ENCODE peak calls at places on chromosomes 4 and X, in nine cellular contexts. U, N, C, I, W, S, Y, M and P are unnamed samples. For H3K4me1, the result is how much of the 10 kb centered on the place peaks cover.

GRCh38 chr4:52983563-52984303 is 121.6 kb downstream of the RASL11B start:
- DNase-seq in S (no peak), W (no peak), M (peak), I (peak), N (no peak), Y (peak), C (no peak), U (no peak), P (no peak)

GRCh38 chr4:177554966-177555574 is 112.8 kb upstream of the AGA start:
- DNase-seq in C (peak), U (no peak), M (peak), S (no peak), N (no peak), W (no peak), Y (peak), I (peak), P (no peak)

GRCh38 chrX:74924449-74925209 is 623 bp downstream of the NEXMIF start:
- DNase-seq in W (peak), C (peak), S (peak), Y (peak), M (peak), N (peak), I (no peak), U (peak), P (peak)

GRCh38 chr4:18042754-18043153 is 21.2 kb upstream of the LCORL start:
- DNase-seq in C (no peak), W (no peak), M (no peak), S (no peak), N (no peak), U (no peak), I (no peak), Y (no peak), P (no peak)

GRCh38 chr4:107691378-107691777 is 28.7 kb downstream of the PAPSS1 start:
- DNase-seq in C (no peak), M (no peak), N (no peak), S (no peak), I (no peak), Y (no peak), W (no peak), U (no peak), P (no peak)

GRCh38 chrX:57952320-57952678 is 42.0 kb upstream of the ZXDA start:
- DNase-seq in M (no peak), C (no peak), U (peak), N (no peak), Y (peak), S (peak), I (no peak), W (peak), P (no peak)

GRCh38 chrX:40132751-40133150 is 35.0 kb upstream of the BCOR start:
- DNase-seq in Y (peak), U (peak), S (peak), C (peak), I (peak), W (peak), M (no peak), N (peak), P (peak)

GRCh38 chr4:185772391-185773093 is 39.5 kb downstream of the SORBS2 start:
- DNase-seq in I (no peak), C (no peak), M (no peak), Y (no peak), S (no peak), N (no peak), W (no peak), U (no peak), P (no peak)

GRCh38 chr4:173185832-173186545 is 17.4 kb downstream of the GALNT7 start:
- DNase-seq in I (no peak), U (no peak), S (no peak), N (no peak), W (no peak), M (no peak), C (no peak), Y (no peak), P (no peak)

GRCh38 chrX:107552976-107553375 is 75.3 kb upstream of the PRPS1 start:
- DNase-seq in U (no peak), M (no peak), C (no peak), Y (no peak), N (no peak), I (no peak), W (no peak), S (no peak), P (no peak)

DNA sequence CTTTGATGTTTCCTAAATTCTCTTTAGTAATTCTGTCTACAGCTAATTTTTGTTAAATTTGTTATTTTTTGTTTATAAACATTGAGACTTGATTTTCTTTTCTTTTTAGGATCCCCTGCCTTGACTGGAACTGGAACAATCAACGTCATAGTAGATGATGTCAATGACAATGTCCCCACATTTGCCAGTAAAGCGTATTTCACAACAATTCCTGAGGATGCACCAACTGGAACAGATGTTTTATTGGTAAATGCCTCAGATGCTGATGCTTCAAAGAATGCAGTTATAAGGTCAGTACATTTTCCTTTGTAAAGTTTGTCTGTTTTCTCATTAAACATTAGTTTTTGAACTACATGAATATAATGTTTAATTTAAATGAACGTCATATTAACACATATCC is 119.4 kb downstream of the FAT4 start:
- DNase-seq in W (no peak), N (no peak), S (no peak), M (no peak), Y (no peak), U (no peak), C (no peak), I (peak), P (no peak)
- H3K4me1 ChIP-seq in W (under half), N (under half), S (under half), M (under half), Y (under half), U (under half), C (under half), I (under half), P (under half)

DNA sequence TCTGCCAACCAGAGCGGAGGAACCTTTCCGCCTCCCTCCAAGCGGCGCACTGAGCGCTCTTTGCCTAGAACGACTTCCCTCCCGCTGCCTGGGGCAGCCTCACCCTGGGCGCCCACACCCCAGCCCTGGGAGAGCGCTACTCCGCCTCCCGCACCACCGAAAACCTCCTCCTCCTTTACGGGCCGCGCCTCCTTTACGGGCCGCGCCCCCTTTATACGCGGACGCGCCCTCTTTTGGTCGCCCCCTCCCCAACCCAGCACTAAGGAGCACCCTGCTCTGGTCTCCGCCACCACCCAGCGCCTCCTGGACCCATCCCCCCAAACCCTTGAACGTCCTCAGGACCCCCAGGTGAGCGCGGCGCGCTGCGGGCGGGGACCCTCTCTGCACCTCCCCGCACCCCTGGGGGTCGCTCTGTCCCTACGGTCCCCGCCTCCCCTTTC is 586 bp upstream of the NSG1 start:
- DNase-seq in C (no peak), U (peak), I (no peak), M (peak), S (no peak), W (no peak), Y (no peak), N (no peak), P (no peak)
- H3K4me3 ChIP-seq in C (no peak), U (no peak), I (peak), M (peak), S (peak), W (peak), Y (peak), N (peak), P (peak)

GRCh38 chr4:82748781-82749504 is 49.7 kb downstream of the SCD5 start:
- DNase-seq in N (no peak), C (no peak), W (no peak), U (no peak), M (no peak), Y (no peak), I (peak), S (no peak), P (no peak)
- H3K4me1 ChIP-seq in N (under half), C (under half), W (under half), U (half or more), M (under half), Y (under half), I (under half), S (under half), P (under half)

DNA sequence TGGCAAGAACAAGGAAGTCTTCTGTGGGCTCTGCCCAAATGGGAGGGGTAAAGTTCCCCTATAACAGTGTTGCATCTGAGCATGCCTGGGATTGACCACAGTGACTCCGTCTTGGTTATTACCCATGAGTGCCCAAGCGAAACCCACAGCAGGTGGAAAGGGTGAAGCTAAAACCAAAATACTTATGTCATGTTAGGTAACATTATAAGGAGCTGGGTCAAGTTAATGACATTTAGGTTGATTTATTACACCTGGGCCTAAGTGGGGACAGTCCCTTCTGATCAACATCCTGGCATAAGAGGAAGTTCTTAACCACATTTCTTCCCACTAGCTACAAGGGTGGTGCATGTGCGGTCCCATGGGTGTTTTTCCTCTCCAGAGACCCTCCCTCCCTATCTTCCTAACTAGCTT is 1.3 kb upstream of the ZNF732 start:
- DNase-seq in W (no peak), M (no peak), U (no peak), N (no peak), S (no peak), Y (no peak), I (no peak), C (no peak), P (no peak)
- H3K4me3 ChIP-seq in W (no peak), M (no peak), U (no peak), N (no peak), S (no peak), Y (no peak), I (no peak), C (no peak), P (no peak)

DNA sequence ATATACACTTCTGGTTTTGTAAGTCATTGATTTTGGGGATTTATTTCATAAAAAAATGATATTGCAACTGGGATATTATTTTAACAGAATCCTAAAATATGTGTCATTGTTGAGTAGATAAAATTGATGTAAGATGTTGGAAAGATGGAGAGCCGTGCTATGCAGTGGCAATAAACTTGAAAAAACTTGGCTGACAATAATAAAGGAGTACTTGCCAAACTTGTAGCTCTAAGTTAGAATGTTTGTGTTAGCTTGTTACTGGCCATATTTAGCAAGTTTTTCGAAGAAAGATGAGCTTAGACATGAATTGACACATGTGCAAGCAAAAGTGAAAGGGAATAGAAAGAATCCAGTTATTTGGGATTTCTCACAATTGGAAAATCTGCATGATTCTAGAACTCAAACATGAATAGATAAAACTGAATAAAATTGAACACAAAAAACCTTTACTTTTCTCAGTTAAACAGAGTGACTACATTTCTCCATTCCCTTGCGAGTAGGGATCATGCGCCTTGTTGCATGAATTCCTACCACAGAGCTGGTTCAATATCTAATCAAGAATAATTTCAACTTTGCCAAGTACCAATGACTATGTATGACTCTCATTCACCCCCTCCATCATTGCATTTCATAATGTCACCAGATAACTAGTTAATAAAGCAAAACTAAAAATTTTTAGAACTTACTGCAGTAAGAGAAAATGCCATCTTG is 327.8 kb downstream of the CAMK2D start:
- DNase-seq in S (no peak), U (no peak), I (no peak), W (no peak), N (no peak), M (no peak), C (no peak), Y (no peak), P (no peak)
- H3K4me1 ChIP-seq in S (under half), U (under half), I (under half), W (under half), N (under half), M (under half), C (under half), Y (under half), P (under half)

GRCh38 chrX:10110984-10111363 is 45.8 kb upstream of the CLCN4 start:
- DNase-seq in I (no peak), W (no peak), C (no peak), S (no peak), N (no peak), M (no peak), U (no peak), Y (no peak), P (no peak)

GRCh38 chrX:10110316-10110932 is 46.4 kb upstream of the CLCN4 start:
- DNase-seq in U (no peak), S (no peak), C (no peak), W (no peak), N (no peak), M (no peak), I (no peak), Y (no peak), P (no peak)

GRCh38 chrX:10109695-10110094 is 47.1 kb upstream of the CLCN4 start:
- DNase-seq in W (peak), C (peak), I (no peak), Y (peak), U (peak), M (no peak), N (no peak), S (peak), P (peak)

GRCh38 chrX:10106801-10107200 is 50.0 kb upstream of the CLCN4 start:
- DNase-seq in M (no peak), S (no peak), W (no peak), C (peak), I (no peak), Y (no peak), U (no peak), N (no peak), P (no peak)

GRCh38 chrX:10108288-10108687 is 48.5 kb upstream of the CLCN4 start:
- DNase-seq in I (no peak), Y (no peak), W (no peak), M (no peak), S (no peak), C (no peak), N (no peak), U (no peak), P (no peak)
- H3K4me3 ChIP-seq in I (no peak), Y (no peak), W (no peak), M (no peak), S (no peak), C (no peak), N (no peak), U (no peak), P (no peak)